ENCODE peak calls at places on chromosome 17, in ten cellular contexts. M is transverse colon, G is AG10803, H is foreskin fibroblast, Z is cardiac muscle cell, T is mucosa of descending colon, E is Caco-2, Y is progenitor cell of endocrine pancreas, A is GM10248, O is ovary. J is an unnamed sample.

GRCh38 chr17:42310281-42311156 is 22.2 kb downstream of the STAT5A start:
- DNase-seq in M (no peak), G (no peak), H (peak), Z (no peak), T (no peak), E (no peak), Y (no peak), A (no peak), O (peak), J (no peak)

GRCh38 chr17:42394838-42395237 is 6.6 kb upstream of the STAT3 start:
- DNase-seq in M (no peak), G (no peak), H (no peak), Z (no peak), T (no peak), E (no peak), Y (no peak), A (no peak), O (no peak), J (no peak)

GRCh38 chr17:80229011-80229410 is 8.8 kb downstream of the SLC26A11 start:
- DNase-seq in M (no peak), G (no peak), H (no peak), Z (no peak), T (no peak), E (no peak), Y (no peak), A (no peak), O (no peak), J (no peak)

GRCh38 chr17:44607836-44608690 is 48.2 kb upstream of the MEIOC start:
- DNase-seq in M (no peak), G (peak), H (peak), Z (no peak), T (no peak), E (peak), Y (peak), A (no peak), O (no peak), J (peak)

GRCh38 chr17:20926532-20926931 is 116.3 kb downstream of the USP22 start:
- DNase-seq in M (no peak), G (peak), H (peak), Z (no peak), T (no peak), E (no peak), Y (no peak), A (no peak), O (no peak), J (peak)

GRCh38 chr17:77148959-77149510 is 8.3 kb downstream of the SEC14L1 start:
- DNase-seq in M (no peak), G (peak), H (no peak), Z (no peak), T (no peak), E (no peak), Y (no peak), A (no peak), O (no peak), J (no peak)

GRCh38 chr17:40086150-40087044 is 14.0 kb downstream of the NR1D1 start:
- DNase-seq in M (peak), G (no peak), H (peak), Z (peak), T (peak), E (peak), Y (peak), A (peak), O (peak), J (no peak)

GRCh38 chr17:68762911-68763310 is 161.7 kb upstream of the FAM20A start:
- DNase-seq in M (no peak), G (no peak), H (no peak), Z (no peak), T (no peak), E (no peak), Y (no peak), A (no peak), O (no peak), J (no peak)

GRCh38 chr17:65195716-65196115 is 58.5 kb downstream of the RGS9 start:
- DNase-seq in M (no peak), G (no peak), H (no peak), Z (no peak), T (no peak), E (no peak), Y (no peak), A (no peak), O (no peak), J (no peak)

GRCh38 chr17:12619444-12620199 is 46.1 kb upstream of the MYOCD start:
- DNase-seq in M (no peak), G (peak), H (no peak), Z (no peak), T (no peak), E (no peak), Y (no peak), A (no peak), O (peak), J (peak)

GRCh38 chr17:57326764-57327163 is 70.4 kb downstream of the MSI2 start:
- DNase-seq in M (no peak), G (no peak), H (no peak), Z (no peak), T (no peak), E (no peak), Y (no peak), A (no peak), O (no peak), J (no peak)

GRCh38 chr17:78780852-78781338 is 1.2 kb downstream of the CYTH1 start:
- DNase-seq in M (no peak), G (no peak), H (no peak), Z (no peak), T (no peak), E (no peak), Y (no peak), A (no peak), O (no peak), J (no peak)

GRCh38 chr17:57678393-57678792 is 66.7 kb downstream of the CCDC182 start:
- DNase-seq in M (no peak), G (no peak), H (no peak), Z (no peak), T (no peak), E (no peak), Y (no peak), A (no peak), O (no peak), J (no peak)

GRCh38 chr17:11693284-11693683 is 95.0 kb downstream of the DNAH9 start:
- DNase-seq in M (no peak), G (no peak), H (no peak), Z (no peak), T (no peak), E (no peak), Y (no peak), A (no peak), O (no peak), J (no peak)

GRCh38 chr17:77286641-77287431 is 146.1 kb downstream of the SEC14L1 start:
- DNase-seq in M (peak), G (peak), H (no peak), Z (no peak), T (peak), E (peak), Y (no peak), A (no peak), O (no peak), J (peak)

GRCh38 chr17:79987187-79987889 is 48.3 kb downstream of the TBC1D16 start:
- DNase-seq in M (no peak), G (no peak), H (peak), Z (no peak), T (no peak), E (no peak), Y (no peak), A (no peak), O (no peak), J (no peak)

GRCh38 chr17:43875476-43876147 is 28.6 kb downstream of the CD300LG start:
- DNase-seq in M (no peak), G (no peak), H (peak), Z (no peak), T (no peak), E (no peak), Y (no peak), A (no peak), O (no peak), J (no peak)

GRCh38 chr17:6605142-6605541 is 35.4 kb downstream of the KIAA0753 start:
- DNase-seq in M (no peak), G (no peak), H (no peak), Z (no peak), T (no peak), E (no peak), Y (no peak), A (no peak), O (no peak), J (no peak)

GRCh38 chr17:6599364-6599763 is 41.1 kb downstream of the KIAA0753 start:
- DNase-seq in M (no peak), G (no peak), H (no peak), Z (no peak), T (no peak), E (no peak), Y (no peak), A (no peak), O (no peak), J (no peak)

GRCh38 chr17:6608321-6608720 is 32.2 kb downstream of the KIAA0753 start:
- DNase-seq in M (no peak), G (no peak), H (peak), Z (no peak), T (no peak), E (no peak), Y (no peak), A (no peak), O (no peak), J (peak)

GRCh38 chr17:6603746-6604325 is 36.7 kb downstream of the KIAA0753 start:
- DNase-seq in M (no peak), G (no peak), H (no peak), Z (no peak), T (no peak), E (no peak), Y (no peak), A (no peak), O (peak), J (no peak)
- TF ChIP-seq CTCF in M (no peak), G (no peak), H (no peak), Z (no peak), T (no peak), E (no peak), Y (no peak), A (no peak), O (peak), J (no peak)

DNA sequence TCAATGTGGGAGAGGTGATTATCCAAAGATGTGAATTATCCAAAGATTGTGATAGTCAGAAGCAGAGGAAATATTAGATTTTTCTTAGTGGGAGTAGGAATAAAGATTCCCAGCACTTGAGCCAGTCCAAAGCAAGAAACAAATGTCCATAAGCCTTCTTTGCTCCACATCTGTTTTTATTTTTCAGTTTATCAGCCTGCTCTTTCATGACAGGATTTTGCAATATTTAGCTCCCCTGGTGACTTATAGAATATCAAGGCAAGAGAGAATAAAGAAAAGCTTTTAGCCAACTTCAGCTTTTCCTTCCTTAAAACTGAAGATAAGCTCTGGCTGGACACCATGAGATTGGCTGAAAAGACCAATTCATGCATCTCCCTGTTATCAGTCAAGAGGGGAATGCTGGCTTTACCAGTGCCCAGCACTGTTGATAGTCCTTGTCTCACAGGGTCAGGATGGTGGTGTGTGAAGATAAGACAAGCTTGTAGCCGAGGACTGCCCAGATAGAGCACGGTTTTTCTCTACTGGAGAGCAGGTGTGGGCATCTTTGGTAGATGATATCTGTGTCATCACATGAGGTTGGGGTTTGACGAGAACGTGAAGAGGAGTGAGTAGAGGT is 706.5 kb downstream of the KCNJ2 start:
- DNase-seq in M (no peak), G (peak), H (peak), Z (no peak), T (no peak), E (no peak), Y (no peak), A (no peak), O (no peak), J (no peak)
- TF ChIP-seq CTCF in M (no peak), G (no peak), H (no peak), Z (no peak), T (no peak), E (no peak), Y (no peak), A (no peak), O (no peak), J (no peak)

GRCh38 chr17:36591434-36592315 is at the start of gene DHRS11:
- DNase-seq in M (peak), G (peak), H (peak), Z (peak), T (peak), E (peak), Y (peak), A (peak), O (peak), J (peak)
- TF ChIP-seq CTCF in M (no peak), G (no peak), H (no peak), Z (no peak), T (no peak), E (peak), Y (no peak), A (peak), O (no peak), J (no peak)

DNA sequence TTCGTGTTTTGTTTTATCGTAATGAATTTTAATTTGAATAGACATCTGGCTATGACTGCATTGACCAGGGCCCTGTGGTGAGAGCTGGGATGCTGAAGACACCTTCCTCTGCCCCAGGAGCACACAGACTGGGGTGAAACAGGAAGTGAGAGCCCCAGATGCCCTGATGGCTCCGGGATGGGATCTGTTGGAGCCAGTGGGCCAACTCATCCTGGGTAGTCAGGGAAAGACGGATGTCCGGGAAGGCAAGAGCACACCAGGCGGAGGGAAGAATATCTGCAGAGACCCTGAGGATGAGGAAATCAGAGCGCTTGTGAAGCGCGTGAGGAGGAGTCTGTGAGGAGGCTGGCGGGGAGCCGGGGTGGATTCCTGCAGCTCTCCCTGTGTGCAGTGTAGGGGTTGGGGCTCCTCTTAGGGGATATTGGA is 71.5 kb upstream of the LGALS9 start:
- DNase-seq in M (no peak), G (peak), H (peak), Z (no peak), T (peak), E (no peak), Y (no peak), A (no peak), O (peak), J (no peak)
- TF ChIP-seq CTCF in M (peak), G (peak), H (no peak), Z (peak), T (no peak), E (no peak), Y (no peak), A (no peak), O (no peak), J (no peak)

GRCh38 chr17:9577402-9577709 is 914 bp downstream of the CFAP52 start:
- DNase-seq in M (no peak), G (no peak), H (no peak), Z (no peak), T (no peak), E (no peak), Y (no peak), A (no peak), O (no peak), J (no peak)
- TF ChIP-seq CTCF in M (no peak), G (no peak), H (no peak), Z (no peak), T (no peak), E (no peak), Y (no peak), A (no peak), O (no peak), J (peak)

GRCh38 chr17:31738067-31738466 is 121.0 kb downstream of the COPRS start:
- DNase-seq in M (no peak), G (no peak), H (no peak), Z (no peak), T (no peak), E (no peak), Y (no peak), A (no peak), O (no peak), J (no peak)
- TF ChIP-seq CTCF in M (no peak), G (no peak), H (no peak), Z (no peak), T (no peak), E (no peak), Y (no peak), A (no peak), O (no peak), J (no peak)

J was measured in HFFc6.